ENCODE peak calls at places on chromosomes 7 and 10, in seven cellular contexts. One of them, this sample, is unnamed.

GRCh38 chr7:132065193-132065972 is 509.0 kb upstream of the PODXL start:
- DNase-seq in thoracic aorta: peak; percentile 70
- DNase-seq in fibroblast of lung: peak; percentile 98
- DNase-seq in aorta: peak; percentile 80
- DNase-seq in IMR-90: peak; percentile 95
- DNase-seq in hepatocyte: peak; percentile 83
- DNase-seq in A549: peak; percentile 90
- DNase-seq in this sample: no peak

GRCh38 chr7:1669486-1669951 is 558 bp upstream of the ELFN1 start:
- DNase-seq in thoracic aorta: no peak
- DNase-seq in fibroblast of lung: peak; percentile 39
- DNase-seq in aorta: peak; percentile 15
- DNase-seq in IMR-90: no peak
- DNase-seq in hepatocyte: peak; percentile 48
- DNase-seq in A549: peak; percentile 43
- DNase-seq in this sample: no peak

GRCh38 chr10:128268015-128268722 is 141.9 kb upstream of the MKI67 start:
- DNase-seq in thoracic aorta: no peak
- DNase-seq in fibroblast of lung: peak; percentile 1
- DNase-seq in aorta: no peak
- DNase-seq in IMR-90: no peak
- DNase-seq in hepatocyte: peak; percentile 85
- DNase-seq in A549: peak; percentile 50
- DNase-seq in this sample: peak; percentile 45

GRCh38 chr7:110347091-110347490 is 743.8 kb upstream of the LRRN3 start:
- DNase-seq in thoracic aorta: no peak
- DNase-seq in fibroblast of lung: peak; percentile 7
- DNase-seq in aorta: no peak
- DNase-seq in IMR-90: peak; percentile 51
- DNase-seq in hepatocyte: no peak
- DNase-seq in A549: no peak
- DNase-seq in this sample: no peak

GRCh38 chr10:28897617-28898464 is 220.5 kb downstream of the BAMBI start:
- DNase-seq in thoracic aorta: no peak
- DNase-seq in fibroblast of lung: no peak
- DNase-seq in aorta: no peak
- DNase-seq in IMR-90: no peak
- DNase-seq in hepatocyte: no peak
- DNase-seq in A549: no peak
- DNase-seq in this sample: no peak

GRCh38 chr10:52632591-52632990 is 140.0 kb downstream of the MBL2 start:
- DNase-seq in thoracic aorta: no peak
- DNase-seq in fibroblast of lung: no peak
- DNase-seq in aorta: no peak
- DNase-seq in IMR-90: no peak
- DNase-seq in hepatocyte: no peak
- DNase-seq in A549: no peak
- DNase-seq in this sample: no peak

GRCh38 chr10:44882146-44882720 is 28.9 kb upstream of the TMEM72 start:
- DNase-seq in thoracic aorta: no peak
- DNase-seq in fibroblast of lung: no peak
- DNase-seq in aorta: no peak
- DNase-seq in IMR-90: no peak
- DNase-seq in hepatocyte: no peak
- DNase-seq in A549: no peak
- DNase-seq in this sample: no peak

GRCh38 chr7:100974021-100974420 is 4.7 kb downstream of the MUC12 start:
- DNase-seq in thoracic aorta: no peak
- DNase-seq in fibroblast of lung: peak; percentile 47
- DNase-seq in aorta: no peak
- DNase-seq in IMR-90: no peak
- DNase-seq in hepatocyte: no peak
- DNase-seq in A549: peak; percentile 75
- DNase-seq in this sample: no peak

GRCh38 chr10:119859422-119860258 is 13.0 kb downstream of the MCMBP start:
- DNase-seq in thoracic aorta: no peak
- DNase-seq in fibroblast of lung: peak; percentile 42
- DNase-seq in aorta: no peak
- DNase-seq in IMR-90: peak; percentile 69
- DNase-seq in hepatocyte: peak; percentile 62
- DNase-seq in A549: peak; percentile 47
- DNase-seq in this sample: no peak

GRCh38 chr10:111488668-111489067 is 411.8 kb downstream of the ADRA2A start:
- DNase-seq in thoracic aorta: no peak
- DNase-seq in fibroblast of lung: no peak
- DNase-seq in aorta: no peak
- DNase-seq in IMR-90: no peak
- DNase-seq in hepatocyte: no peak
- DNase-seq in A549: no peak
- DNase-seq in this sample: no peak
- H3K9me3 ChIP-seq in thoracic aorta: peaks cover 17% of the 10 kb centered on the region
- H3K9me3 ChIP-seq in fibroblast of lung: no peaks in the 10 kb centered on the region
- H3K9me3 ChIP-seq in aorta: peaks cover 1% of the 10 kb centered on the region
- H3K9me3 ChIP-seq in IMR-90: peaks cover 14% of the 10 kb centered on the region
- H3K9me3 ChIP-seq in hepatocyte: no peaks in the 10 kb centered on the region
- H3K9me3 ChIP-seq in A549: peaks cover 13% of the 10 kb centered on the region
- H3K9me3 ChIP-seq in this sample: no peaks in the 10 kb centered on the region

GRCh38 chr10:104317195-104318095 is 20.8 kb downstream of the ITPRIP start:
- DNase-seq in thoracic aorta: no peak
- DNase-seq in fibroblast of lung: peak; percentile 74
- DNase-seq in aorta: no peak
- DNase-seq in IMR-90: peak; percentile 81
- DNase-seq in hepatocyte: peak; percentile 39
- DNase-seq in A549: no peak
- DNase-seq in this sample: no peak
- H3K27ac ChIP-seq in thoracic aorta: peak overlapping the region; percentile 3
- H3K27ac ChIP-seq in fibroblast of lung: peak overlapping the region; percentile 37
- H3K27ac ChIP-seq in aorta: no peak overlapping the region
- H3K27ac ChIP-seq in IMR-90: peak overlapping the region; percentile 44
- H3K27ac ChIP-seq in hepatocyte: peak overlapping the region; percentile 9
- H3K27ac ChIP-seq in A549: no peak overlapping the region
- H3K27ac ChIP-seq in this sample: no peak overlapping the region

GRCh38 chr7:141572175-141572574 is 21.0 kb downstream of the AGK start:
- DNase-seq in thoracic aorta: no peak
- DNase-seq in fibroblast of lung: no peak
- DNase-seq in aorta: no peak
- DNase-seq in IMR-90: no peak
- DNase-seq in hepatocyte: no peak
- DNase-seq in A549: no peak
- DNase-seq in this sample: no peak

GRCh38 chr7:141575654-141576448 is 24.6 kb downstream of the AGK start:
- DNase-seq in thoracic aorta: no peak
- DNase-seq in fibroblast of lung: no peak
- DNase-seq in aorta: no peak
- DNase-seq in IMR-90: peak; percentile 64
- DNase-seq in hepatocyte: no peak
- DNase-seq in A549: no peak
- DNase-seq in this sample: no peak

GRCh38 chr7:141575164-141575563 is 24.0 kb downstream of the AGK start:
- DNase-seq in thoracic aorta: no peak
- DNase-seq in fibroblast of lung: no peak
- DNase-seq in aorta: no peak
- DNase-seq in IMR-90: peak; percentile 18
- DNase-seq in hepatocyte: no peak
- DNase-seq in A549: no peak
- DNase-seq in this sample: no peak

GRCh38 chr7:141573511-141573910 is 22.3 kb downstream of the AGK start:
- DNase-seq in thoracic aorta: no peak
- DNase-seq in fibroblast of lung: no peak
- DNase-seq in aorta: no peak
- DNase-seq in IMR-90: no peak
- DNase-seq in hepatocyte: no peak
- DNase-seq in A549: no peak
- DNase-seq in this sample: no peak

DNA sequence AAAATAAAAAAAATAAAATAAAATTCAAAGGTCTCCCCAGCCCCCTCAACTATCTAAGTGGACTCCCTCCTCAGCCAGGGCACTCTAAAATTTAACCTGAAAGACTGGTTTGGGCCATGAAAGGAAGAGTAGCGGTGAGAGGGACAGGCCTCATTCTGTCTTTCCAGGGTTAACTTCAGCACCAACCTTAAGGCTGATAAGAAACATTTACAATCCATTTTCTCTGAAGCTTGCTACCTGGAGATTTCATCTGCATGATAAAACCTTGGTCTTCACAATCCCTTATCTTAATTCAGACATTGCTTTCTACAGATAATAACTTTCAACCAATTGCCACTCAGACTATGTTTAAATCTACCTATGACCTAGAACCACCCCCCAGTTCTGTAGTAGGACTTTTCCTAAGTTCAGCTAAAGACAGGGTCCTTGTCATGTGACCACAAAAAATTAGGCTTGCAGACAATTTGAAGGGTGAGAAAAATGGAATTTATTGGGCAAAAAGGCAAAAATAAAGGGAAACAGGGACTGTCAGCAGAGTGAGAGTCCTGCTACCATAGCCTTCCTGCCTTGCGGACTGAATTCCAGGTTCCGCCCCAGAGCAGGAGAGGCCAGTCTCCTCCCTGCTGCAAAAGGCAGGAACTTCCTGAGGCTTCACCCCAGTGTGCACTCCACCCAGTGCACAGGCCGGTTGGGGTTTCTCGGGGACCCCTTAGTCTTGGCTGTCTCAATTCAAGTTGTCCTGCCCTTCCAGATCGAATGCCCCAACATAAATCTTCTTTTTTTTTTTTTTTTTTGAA is 26.0 kb downstream of the AGK start:
- DNase-seq in thoracic aorta: no peak
- DNase-seq in fibroblast of lung: no peak
- DNase-seq in aorta: no peak
- DNase-seq in IMR-90: no peak
- DNase-seq in hepatocyte: no peak
- DNase-seq in A549: no peak
- DNase-seq in this sample: no peak
- H3K9me3 ChIP-seq in thoracic aorta: no peaks in the 10 kb centered on the region
- H3K9me3 ChIP-seq in fibroblast of lung: no peaks in the 10 kb centered on the region
- H3K9me3 ChIP-seq in aorta: peaks cover 3% of the 10 kb centered on the region
- H3K9me3 ChIP-seq in IMR-90: peaks cover 7% of the 10 kb centered on the region
- H3K9me3 ChIP-seq in hepatocyte: no peaks in the 10 kb centered on the region
- H3K9me3 ChIP-seq in A549: peaks cover 14% of the 10 kb centered on the region
- H3K9me3 ChIP-seq in this sample: no peaks in the 10 kb centered on the region

GRCh38 chr7:157412021-157412443 is 75.2 kb downstream of the DNAJB6 start:
- DNase-seq in thoracic aorta: no peak
- DNase-seq in fibroblast of lung: peak; percentile 93
- DNase-seq in aorta: no peak
- DNase-seq in IMR-90: peak; percentile 95
- DNase-seq in hepatocyte: no peak
- DNase-seq in A549: no peak
- DNase-seq in this sample: no peak
- H3K27ac ChIP-seq in thoracic aorta: no peak overlapping the region
- H3K27ac ChIP-seq in fibroblast of lung: no peak overlapping the region
- H3K27ac ChIP-seq in aorta: no peak overlapping the region
- H3K27ac ChIP-seq in IMR-90: no peak overlapping the region
- H3K27ac ChIP-seq in hepatocyte: no peak overlapping the region
- H3K27ac ChIP-seq in A549: no peak overlapping the region
- H3K27ac ChIP-seq in this sample: no peak overlapping the region

DNA sequence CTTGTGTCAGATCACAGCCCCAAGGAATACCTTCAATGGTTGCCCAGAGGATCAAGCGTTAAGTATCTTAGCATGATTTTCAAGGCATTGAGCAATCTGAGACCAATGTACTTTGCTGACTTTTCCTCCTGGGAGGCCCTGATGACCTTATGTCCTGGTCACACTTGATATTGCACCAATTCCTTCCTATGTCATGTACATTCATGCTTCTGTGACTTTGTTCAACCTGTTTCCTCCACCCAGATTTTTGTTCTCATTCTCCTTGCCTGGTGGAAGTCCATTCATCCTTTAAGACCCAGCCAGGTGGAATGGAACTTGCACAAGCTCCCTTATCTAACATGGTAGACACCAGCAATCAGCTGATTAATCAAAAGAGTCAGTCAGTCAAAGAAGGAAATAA is 160.8 kb downstream of the PFKFB3 start:
- DNase-seq in thoracic aorta: no peak
- DNase-seq in fibroblast of lung: no peak
- DNase-seq in aorta: no peak
- DNase-seq in IMR-90: no peak
- DNase-seq in hepatocyte: peak; percentile 26
- DNase-seq in A549: no peak
- DNase-seq in this sample: no peak
- H3K9me3 ChIP-seq in thoracic aorta: no peaks in the 10 kb centered on the region
- H3K9me3 ChIP-seq in fibroblast of lung: no peaks in the 10 kb centered on the region
- H3K9me3 ChIP-seq in aorta: no peaks in the 10 kb centered on the region
- H3K9me3 ChIP-seq in IMR-90: no peaks in the 10 kb centered on the region
- H3K9me3 ChIP-seq in hepatocyte: no peaks in the 10 kb centered on the region
- H3K9me3 ChIP-seq in A549: peaks cover 30% of the 10 kb centered on the region
- H3K9me3 ChIP-seq in this sample: no peaks in the 10 kb centered on the region

DNA sequence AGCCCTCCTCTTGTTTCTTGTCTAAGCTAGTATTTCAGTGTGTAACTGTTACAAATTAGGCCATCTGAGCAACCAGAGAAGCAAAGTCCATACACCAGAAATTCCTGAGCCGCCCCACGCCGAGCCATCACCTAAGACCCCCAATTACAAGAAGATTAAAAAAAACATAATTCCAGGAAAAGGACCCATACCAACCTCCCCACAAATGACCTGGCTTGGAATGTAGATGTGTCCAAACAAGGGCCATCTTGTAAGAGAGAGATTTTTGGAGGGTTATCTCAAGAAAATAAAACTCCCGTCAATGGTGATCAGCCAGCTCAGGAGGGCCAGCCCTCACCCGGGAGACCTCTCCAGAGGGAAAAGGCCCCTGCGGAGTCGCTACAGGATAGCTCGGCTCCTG is 83.1 kb downstream of the LRGUK start:
- DNase-seq in thoracic aorta: no peak
- DNase-seq in fibroblast of lung: no peak
- DNase-seq in aorta: no peak
- DNase-seq in IMR-90: no peak
- DNase-seq in hepatocyte: no peak
- DNase-seq in A549: no peak
- DNase-seq in this sample: no peak
- H3K27ac ChIP-seq in thoracic aorta: no peak overlapping the region
- H3K27ac ChIP-seq in fibroblast of lung: no peak overlapping the region
- H3K27ac ChIP-seq in aorta: no peak overlapping the region
- H3K27ac ChIP-seq in IMR-90: no peak overlapping the region
- H3K27ac ChIP-seq in hepatocyte: no peak overlapping the region
- H3K27ac ChIP-seq in A549: no peak overlapping the region
- H3K27ac ChIP-seq in this sample: no peak overlapping the region

GRCh38 chr7:77820967-77821366 is 22.4 kb downstream of the PHTF2 start:
- DNase-seq in thoracic aorta: no peak
- DNase-seq in fibroblast of lung: no peak
- DNase-seq in aorta: no peak
- DNase-seq in IMR-90: no peak
- DNase-seq in hepatocyte: no peak
- DNase-seq in A549: no peak
- DNase-seq in this sample: no peak
- H3K9me3 ChIP-seq in thoracic aorta: peaks cover 14% of the 10 kb centered on the region
- H3K9me3 ChIP-seq in fibroblast of lung: peaks cover 2% of the 10 kb centered on the region
- H3K9me3 ChIP-seq in aorta: peaks cover 2% of the 10 kb centered on the region
- H3K9me3 ChIP-seq in IMR-90: peaks cover 26% of the 10 kb centered on the region
- H3K9me3 ChIP-seq in hepatocyte: peaks cover 27% of the 10 kb centered on the region
- H3K9me3 ChIP-seq in A549: peaks cover 36% of the 10 kb centered on the region
- H3K9me3 ChIP-seq in this sample: no peaks in the 10 kb centered on the region

DNA sequence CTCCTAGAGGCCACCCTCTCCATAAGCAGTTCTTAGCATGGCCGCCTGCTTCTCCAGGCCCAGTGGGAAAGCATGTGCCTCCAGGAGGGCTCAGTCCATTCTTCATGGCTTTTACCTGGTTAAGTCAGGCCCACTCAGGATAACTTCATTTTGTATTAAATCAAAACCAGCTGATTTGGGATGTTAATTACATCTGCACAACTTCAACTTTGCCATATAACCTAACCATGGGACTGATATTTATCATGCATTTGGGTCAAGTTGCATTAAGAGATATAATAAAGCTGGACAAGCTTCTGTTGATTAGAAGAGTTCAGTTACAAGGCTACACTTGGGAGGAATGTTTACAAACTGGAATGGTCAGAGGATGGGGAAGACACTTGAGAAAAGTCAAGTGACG is 65.5 kb downstream of the EGFR start:
- DNase-seq in thoracic aorta: no peak
- DNase-seq in fibroblast of lung: no peak
- DNase-seq in aorta: no peak
- DNase-seq in IMR-90: no peak
- DNase-seq in hepatocyte: no peak
- DNase-seq in A549: no peak
- DNase-seq in this sample: no peak
- H3K27ac ChIP-seq in thoracic aorta: no peak overlapping the region
- H3K27ac ChIP-seq in fibroblast of lung: no peak overlapping the region
- H3K27ac ChIP-seq in aorta: no peak overlapping the region
- H3K27ac ChIP-seq in IMR-90: no peak overlapping the region
- H3K27ac ChIP-seq in hepatocyte: no peak overlapping the region
- H3K27ac ChIP-seq in A549: no peak overlapping the region
- H3K27ac ChIP-seq in this sample: no peak overlapping the region